ENCODE peak calls at places on chromosome 4, in four cellular contexts. O, P, N and Z are unnamed samples.
A peak's percentile ranks its signal among the peaks of the same experiment; 100 is the strongest.

GRCh38 chr4:1199556-1200331 is 27.4 kb upstream of the SPON2 start:
- DNase-seq in O (no peak), P (no peak), N (peak; percentile 62), Z (peak; percentile 68)

GRCh38 chr4:99917575-99917974 is 23.3 kb upstream of the LAMTOR3 start:
- DNase-seq in O (no peak), P (no peak), N (no peak), Z (no peak)

GRCh38 chr4:127580891-127581290 is 51.9 kb upstream of the INTU start:
- DNase-seq in O (no peak), P (no peak), N (no peak), Z (no peak)

GRCh38 chr4:125796138-125796537 is 481.4 kb downstream of the FAT4 start:
- DNase-seq in O (no peak), P (no peak), N (no peak), Z (no peak)

GRCh38 chr4:8150152-8151090 is 8.2 kb downstream of the ABLIM2 start:
- DNase-seq in O (no peak), P (no peak), N (no peak), Z (no peak)

GRCh38 chr4:2825740-2826139 is 17.9 kb upstream of the ADD1 start:
- DNase-seq in O (no peak), P (no peak), N (no peak), Z (peak; percentile 84)

GRCh38 chr4:116866116-116866515 is 219.3 kb downstream of the TRAM1L1 start:
- DNase-seq in O (no peak), P (no peak), N (no peak), Z (no peak)

GRCh38 chr4:41124916-41125548 is 89.3 kb downstream of the APBB2 start:
- DNase-seq in O (no peak), P (no peak), N (no peak), Z (no peak)

GRCh38 chr4:53126099-53126498 is 239.8 kb downstream of the SCFD2 start:
- DNase-seq in O (no peak), P (no peak), N (no peak), Z (no peak)

GRCh38 chr4:57442241-57442640 is 332.1 kb upstream of the IGFBP7 start:
- DNase-seq in O (no peak), P (no peak), N (no peak), Z (no peak)

GRCh38 chr4:186203391-186203802 is 12.0 kb downstream of the CYP4V2 start:
- DNase-seq in O (no peak), P (no peak), N (no peak), Z (no peak)

GRCh38 chr4:101230806-101231426 is 116.4 kb downstream of the PPP3CA start:
- DNase-seq in O (no peak), P (no peak), N (no peak), Z (no peak)

GRCh38 chr4:37896206-37896605 is 5.3 kb downstream of the TBC1D1 start:
- DNase-seq in O (no peak), P (no peak), N (no peak), Z (no peak)

GRCh38 chr4:19473569-19473968 is 778.1 kb upstream of the SLIT2 start:
- DNase-seq in O (no peak), P (no peak), N (no peak), Z (no peak)

GRCh38 chr4:15917297-15917696 is 21.2 kb downstream of the FGFBP1 start:
- DNase-seq in O (no peak), P (no peak), N (no peak), Z (no peak)

GRCh38 chr4:83174844-83175414 is 60.4 kb upstream of the PLAC8 start:
- DNase-seq in O (no peak), P (no peak), N (no peak), Z (no peak)

GRCh38 chr4:20711335-20711734 is 11.1 kb downstream of the PACRGL start:
- DNase-seq in O (no peak), P (no peak), N (no peak), Z (no peak)

GRCh38 chr4:83250666-83251065 is 33.9 kb downstream of the COQ2 start:
- DNase-seq in O (no peak), P (no peak), N (no peak), Z (no peak)

GRCh38 chr4:147975325-147975724 is 243.4 kb downstream of the ARHGAP10 start:
- DNase-seq in O (no peak), P (no peak), N (no peak), Z (no peak)

GRCh38 chr4:3330682-3331081 is 37.9 kb downstream of the RGS12 start:
- DNase-seq in O (no peak), P (no peak), N (peak; percentile 31), Z (no peak)

GRCh38 chr4:107939307-107939706 is 8.0 kb downstream of the CYP2U1 start:
- DNase-seq in O (no peak), P (no peak), N (no peak), Z (no peak)

GRCh38 chr4:98506462-98507132 is 151.8 kb downstream of the TSPAN5 start:
- DNase-seq in O (no peak), P (no peak), N (no peak), Z (no peak)